ENCODE peak calls at places on chromosomes 6 and 20, in four cellular contexts. I is H9, Y is OCI-LY7, S is IMR-90. X is an unnamed sample.

GRCh38 chr6:81988446-81988845 is 236.0 kb upstream of the TENT5A start:
- DNase-seq in I (no peak), Y (no peak), S (no peak), X (no peak)

GRCh38 chr6:136324981-136325380 is 35.3 kb upstream of the BCLAF1 start:
- DNase-seq in I (no peak), S (no peak), Y (no peak), X (no peak)

GRCh38 chr20:11355338-11355737 is 562.4 kb upstream of the BTBD3 start:
- DNase-seq in I (no peak), S (no peak), Y (no peak), X (no peak)

GRCh38 chr6:143806282-143807102 is 36.6 kb upstream of the LTV1 start:
- DNase-seq in S (peak; percentile 88), Y (no peak), I (no peak), X (peak; percentile 64)

GRCh38 chr6:133768656-133769295 is 120.1 kb upstream of the TCF21 start:
- DNase-seq in I (no peak), Y (no peak), S (no peak), X (peak; percentile 60)

GRCh38 chr6:108838101-108838717 is 10.0 kb upstream of the ARMC2 start:
- DNase-seq in Y (no peak), I (peak; percentile 95), S (peak; percentile 6), X (no peak)

GRCh38 chr20:33415948-33416347 is 14.6 kb upstream of the CDK5RAP1 start:
- DNase-seq in S (peak; percentile 35), I (peak; percentile 71), Y (peak; percentile 62), X (peak; percentile 59)

GRCh38 chr20:33702861-33703260 is 16.7 kb upstream of the E2F1 start:
- DNase-seq in I (no peak), S (no peak), Y (no peak), X (no peak)

GRCh38 chr6:72977114-72977513 is 248.2 kb downstream of the KHDC1L start:
- DNase-seq in Y (peak; percentile 11), S (no peak), I (no peak), X (no peak)

GRCh38 chr20:39123161-39123560 is 161.0 kb downstream of the DHX35 start:
- DNase-seq in I (no peak), S (no peak), Y (no peak), X (no peak)

GRCh38 chr6:138988469-138988834 is 399 bp upstream of the REPS1 start:
- DNase-seq in Y (no peak), S (peak; percentile 4), I (no peak), X (no peak)

GRCh38 chr6:15023448-15023847 is 222.4 kb upstream of the JARID2 start:
- DNase-seq in Y (peak; percentile 3), S (no peak), I (no peak), X (peak; percentile 45)

GRCh38 chr20:45861157-45862075 is 4.0 kb downstream of the ZSWIM3 start:
- DNase-seq in I (no peak), Y (no peak), S (no peak), X (no peak)

GRCh38 chr6:157443066-157443800 is 62.2 kb downstream of the ZDHHC14 start:
- DNase-seq in Y (no peak), I (no peak), S (peak; percentile 81), X (peak; percentile 90)

GRCh38 chr20:24736131-24736843 is 212.8 kb upstream of the CST7 start:
- DNase-seq in I (no peak), Y (no peak), S (peak; percentile 29), X (no peak)

GRCh38 chr20:63639093-63639860 is 12.4 kb upstream of the GMEB2 start:
- DNase-seq in I (no peak), S (no peak), Y (peak; percentile 89), X (no peak)

GRCh38 chr20:3156811-3157619 is 2.6 kb downstream of the FASTKD5 start:
- DNase-seq in Y (no peak), S (peak; percentile 26), I (no peak), X (no peak)

GRCh38 chr6:125191916-125192609 is 38.5 kb downstream of the TPD52L1 start:
- DNase-seq in S (peak; percentile 88), Y (peak; percentile 69), I (peak; percentile 80), X (peak; percentile 87)

GRCh38 chr20:62701161-62702007 is 7.3 kb upstream of the NTSR1 start:
- DNase-seq in S (no peak), Y (no peak), I (no peak), X (no peak)

GRCh38 chr6:158686311-158686710 is 36.5 kb downstream of the SYTL3 start:
- DNase-seq in I (peak; percentile 45), S (no peak), Y (no peak), X (no peak)

GRCh38 chr6:107080036-107080435 is 35.3 kb downstream of the BEND3 start:
- DNase-seq in S (no peak), Y (peak; percentile 49), I (peak; percentile 69), X (no peak)

GRCh38 chr6:91719414-91719813 is 1132.5 kb upstream of the MAP3K7 start:
- DNase-seq in I (no peak), Y (no peak), S (no peak), X (no peak)

GRCh38 chr6:149897855-149898744 is at the start of gene RAET1E:
- DNase-seq in S (no peak), Y (peak; percentile 35), I (no peak), X (no peak)
- H2AFZ ChIP-seq in S (peak within 1 kb of the TSS; percentile 91), Y (no peak within 1 kb of the TSS), I (no peak within 1 kb of the TSS), X (peak within 1 kb of the TSS; percentile 93)

GRCh38 chr20:58402827-58403226 is 13.8 kb downstream of the VAPB start:
- DNase-seq in S (no peak), I (no peak), Y (no peak), X (no peak)
- H4K20me1 ChIP-seq in S (peaks cover 95% of the 10 kb centered on the region), I (no peaks in the 10 kb centered on the region), Y (peaks cover 63% of the 10 kb centered on the region), X (peaks cover 5% of the 10 kb centered on the region)

GRCh38 chr20:53381568-53382262 is 211.9 kb downstream of the ZNF217 start:
- DNase-seq in Y (no peak), I (no peak), S (no peak), X (peak; percentile 1)
- TF ChIP-seq CTCF in Y (peak; percentile 51), I (peak; percentile 53), S (no peak), X (peak; percentile 13)

DNA sequence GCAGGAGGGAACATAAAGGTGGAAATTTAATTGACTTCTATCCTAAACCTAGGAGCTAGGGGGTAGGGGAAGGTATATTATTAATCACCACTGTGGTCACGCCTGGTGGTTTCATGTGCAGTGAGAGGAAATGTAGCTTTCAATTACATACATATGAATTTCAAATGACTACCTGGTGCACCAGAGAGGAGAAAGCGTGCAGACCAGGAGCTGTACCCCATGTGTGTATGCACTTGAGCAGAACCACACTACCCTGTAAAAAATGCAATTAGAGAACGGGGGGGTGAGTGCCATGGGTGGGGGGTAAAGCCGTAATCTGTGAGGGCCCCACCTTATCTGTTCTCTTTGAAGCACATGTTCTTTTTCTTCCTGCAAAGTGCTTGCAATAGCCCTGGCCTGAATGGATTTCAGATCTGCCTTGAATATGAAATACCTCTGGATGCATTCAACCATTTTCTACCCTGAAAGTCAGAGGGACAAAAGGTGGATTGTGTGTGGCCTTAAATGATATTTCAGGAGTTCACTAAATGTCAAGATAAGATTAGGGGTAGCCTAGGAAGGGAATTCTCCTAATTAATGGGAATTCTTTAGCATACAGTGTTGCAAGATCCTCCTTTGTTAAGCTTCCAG is 30.9 kb upstream of the EDN3 start:
- DNase-seq in I (no peak), Y (no peak), S (no peak), X (no peak)
- H2AFZ ChIP-seq in I (no peak overlapping the region), Y (no peak overlapping the region), S (no peak overlapping the region), X (no peak overlapping the region)

GRCh38 chr20:13234961-13235360 is 13.9 kb downstream of the ISM1 start:
- DNase-seq in Y (no peak), S (no peak), I (no peak), X (no peak)
- H4K20me1 ChIP-seq in Y (no peaks in the 10 kb centered on the region), S (no peaks in the 10 kb centered on the region), I (no peaks in the 10 kb centered on the region), X (no peaks in the 10 kb centered on the region)

GRCh38 chr6:132007474-132008190 is 56.5 kb upstream of the CCN2 start:
- DNase-seq in Y (no peak), I (no peak), S (peak; percentile 83), X (peak; percentile 61)
- TF ChIP-seq CTCF in Y (no peak), I (no peak), S (no peak), X (no peak)

GRCh38 chr6:169212436-169212835 is 41.2 kb downstream of the THBS2 start:
- DNase-seq in Y (no peak), I (no peak), S (no peak), X (no peak)
- H2AFZ ChIP-seq in Y (peak overlapping the region; percentile 80), I (no peak overlapping the region), S (no peak overlapping the region), X (peak overlapping the region; percentile 42)

GRCh38 chr6:166341464-166341863 is 881 bp downstream of the SFT2D1 start:
- DNase-seq in Y (peak; percentile 51), S (no peak), I (no peak), X (no peak)
- H4K20me1 ChIP-seq in Y (peaks cover 6% of the 10 kb centered on the region), S (peaks cover 44% of the 10 kb centered on the region), I (no peaks in the 10 kb centered on the region), X (no peaks in the 10 kb centered on the region)